ENCODE peak calls at places on chromosomes 7 and 10, in four cellular contexts. One of them, this sample, is unnamed.
A peak's percentile ranks its signal among the peaks of the same experiment; 100 is the strongest.

GRCh38 chr7:26948617-26949118 is 84.3 kb upstream of the SKAP2 start:
- DNase-seq in MG63: no peak
- DNase-seq in naive thymus-derived CD8-positive, alpha-beta T cell: no peak
- DNase-seq in AG04450: no peak
- DNase-seq in this sample: no peak

GRCh38 chr7:8295638-8296361 is 33.8 kb upstream of the ICA1 start:
- DNase-seq in MG63: no peak
- DNase-seq in naive thymus-derived CD8-positive, alpha-beta T cell: peak; percentile 57
- DNase-seq in AG04450: peak; percentile 33
- DNase-seq in this sample: no peak

GRCh38 chr7:103447073-103447960 is 1.3 kb upstream of the SLC26A5 start:
- DNase-seq in MG63: peak; percentile 48
- DNase-seq in naive thymus-derived CD8-positive, alpha-beta T cell: peak; percentile 13
- DNase-seq in AG04450: peak; percentile 0
- DNase-seq in this sample: peak; percentile 4

GRCh38 chr10:60303778-60304177 is 85.9 kb downstream of the ANK3 start:
- DNase-seq in MG63: no peak
- DNase-seq in naive thymus-derived CD8-positive, alpha-beta T cell: no peak
- DNase-seq in AG04450: no peak
- DNase-seq in this sample: no peak

GRCh38 chr10:71590786-71591350 is 128.7 kb downstream of the C10orf105 start:
- DNase-seq in MG63: no peak
- DNase-seq in naive thymus-derived CD8-positive, alpha-beta T cell: no peak
- DNase-seq in AG04450: no peak
- DNase-seq in this sample: no peak

GRCh38 chr7:41916450-41916927 is 213.6 kb upstream of the INHBA start:
- DNase-seq in MG63: peak; percentile 62
- DNase-seq in naive thymus-derived CD8-positive, alpha-beta T cell: no peak
- DNase-seq in AG04450: peak; percentile 93
- DNase-seq in this sample: no peak

GRCh38 chr7:55127622-55128081 is 108.8 kb downstream of the EGFR start:
- DNase-seq in MG63: no peak
- DNase-seq in naive thymus-derived CD8-positive, alpha-beta T cell: no peak
- DNase-seq in AG04450: peak; percentile 54
- DNase-seq in this sample: no peak

GRCh38 chr10:93352638-93353383 is 129.3 kb downstream of the MYOF start:
- DNase-seq in MG63: no peak
- DNase-seq in naive thymus-derived CD8-positive, alpha-beta T cell: peak; percentile 49
- DNase-seq in AG04450: no peak
- DNase-seq in this sample: no peak

GRCh38 chr10:17206210-17206709 is 4.8 kb upstream of the TRDMT1 start:
- DNase-seq in MG63: peak; percentile 66
- DNase-seq in naive thymus-derived CD8-positive, alpha-beta T cell: peak; percentile 80
- DNase-seq in AG04450: no peak
- DNase-seq in this sample: no peak

GRCh38 chr7:130353196-130353595 is 8.6 kb downstream of the CPA5 start:
- DNase-seq in MG63: no peak
- DNase-seq in naive thymus-derived CD8-positive, alpha-beta T cell: no peak
- DNase-seq in AG04450: no peak
- DNase-seq in this sample: no peak

GRCh38 chr7:154907651-154908620 is 95.0 kb downstream of the PAXIP1 start:
- DNase-seq in MG63: no peak
- DNase-seq in naive thymus-derived CD8-positive, alpha-beta T cell: no peak
- DNase-seq in AG04450: no peak
- DNase-seq in this sample: no peak

GRCh38 chr7:129784437-129784782 is 168.3 kb downstream of the UBE2H start:
- DNase-seq in MG63: no peak
- DNase-seq in naive thymus-derived CD8-positive, alpha-beta T cell: no peak
- DNase-seq in AG04450: no peak
- DNase-seq in this sample: no peak

GRCh38 chr7:123770378-123770777 is 21.6 kb upstream of the WASL start:
- DNase-seq in MG63: peak; percentile 6
- DNase-seq in naive thymus-derived CD8-positive, alpha-beta T cell: no peak
- DNase-seq in AG04450: no peak
- DNase-seq in this sample: no peak

GRCh38 chr10:6864142-6864541 is 284.1 kb upstream of the PRKCQ start:
- DNase-seq in MG63: no peak
- DNase-seq in naive thymus-derived CD8-positive, alpha-beta T cell: no peak
- DNase-seq in AG04450: no peak
- DNase-seq in this sample: no peak

GRCh38 chr7:111198255-111198654 is 107.3 kb downstream of the LRRN3 start:
- DNase-seq in MG63: peak; percentile 25
- DNase-seq in naive thymus-derived CD8-positive, alpha-beta T cell: no peak
- DNase-seq in AG04450: peak; percentile 93
- DNase-seq in this sample: no peak

GRCh38 chr10:2137549-2138174 is 400.3 kb upstream of the ADARB2 start:
- DNase-seq in MG63: peak; percentile 8
- DNase-seq in naive thymus-derived CD8-positive, alpha-beta T cell: no peak
- DNase-seq in AG04450: no peak
- DNase-seq in this sample: no peak

GRCh38 chr7:145978769-145979168 is 137.8 kb upstream of the CNTNAP2 start:
- DNase-seq in MG63: no peak
- DNase-seq in naive thymus-derived CD8-positive, alpha-beta T cell: no peak
- DNase-seq in AG04450: no peak
- DNase-seq in this sample: no peak

GRCh38 chr7:149741629-149742028 is 31.8 kb downstream of the ZNF467 start:
- DNase-seq in MG63: peak; percentile 16
- DNase-seq in naive thymus-derived CD8-positive, alpha-beta T cell: no peak
- DNase-seq in AG04450: no peak
- DNase-seq in this sample: peak; percentile 54

GRCh38 chr10:122847782-122848604 is 2.3 kb upstream of the CUZD1 start:
- DNase-seq in MG63: peak; percentile 19
- DNase-seq in naive thymus-derived CD8-positive, alpha-beta T cell: no peak
- DNase-seq in AG04450: no peak
- DNase-seq in this sample: no peak

GRCh38 chr7:50473531-50473930 is 23.4 kb upstream of the FIGNL1 start:
- DNase-seq in MG63: no peak
- DNase-seq in naive thymus-derived CD8-positive, alpha-beta T cell: no peak
- DNase-seq in AG04450: no peak
- DNase-seq in this sample: no peak

GRCh38 chr10:93138113-93138870 is 64.6 kb downstream of the CYP26A1 start:
- DNase-seq in MG63: peak; percentile 81
- DNase-seq in naive thymus-derived CD8-positive, alpha-beta T cell: no peak
- DNase-seq in AG04450: no peak
- DNase-seq in this sample: no peak

GRCh38 chr10:124939290-124939689 is 2.6 kb upstream of the ZRANB1 start:
- DNase-seq in MG63: no peak
- DNase-seq in naive thymus-derived CD8-positive, alpha-beta T cell: no peak
- DNase-seq in AG04450: no peak
- DNase-seq in this sample: no peak

GRCh38 chr7:44964831-44965440 is 13.9 kb downstream of the MYO1G start:
- DNase-seq in MG63: no peak
- DNase-seq in naive thymus-derived CD8-positive, alpha-beta T cell: no peak
- DNase-seq in AG04450: no peak
- DNase-seq in this sample: no peak

GRCh38 chr10:49426490-49427360 is 30.8 kb upstream of the DRGX start:
- DNase-seq in MG63: no peak
- DNase-seq in naive thymus-derived CD8-positive, alpha-beta T cell: no peak
- DNase-seq in AG04450: no peak
- DNase-seq in this sample: no peak

GRCh38 chr7:221996-222715 is 29.8 kb downstream of the FAM20C start:
- DNase-seq in MG63: no peak
- DNase-seq in naive thymus-derived CD8-positive, alpha-beta T cell: no peak
- DNase-seq in AG04450: no peak
- DNase-seq in this sample: no peak

GRCh38 chr7:2314209-2314955 is at the start of gene SNX8:
- DNase-seq in MG63: peak; percentile 78
- DNase-seq in naive thymus-derived CD8-positive, alpha-beta T cell: peak; percentile 93
- DNase-seq in AG04450: peak; percentile 57
- DNase-seq in this sample: peak; percentile 33

GRCh38 chr7:92765725-92766124 is 70.6 kb downstream of the CDK6 start:
- DNase-seq in MG63: peak; percentile 58
- DNase-seq in naive thymus-derived CD8-positive, alpha-beta T cell: no peak
- DNase-seq in AG04450: no peak
- DNase-seq in this sample: no peak

GRCh38 chr10:58781873-58782488 is 269.3 kb downstream of the BICC1 start:
- DNase-seq in MG63: no peak
- DNase-seq in naive thymus-derived CD8-positive, alpha-beta T cell: peak; percentile 12
- DNase-seq in AG04450: no peak
- DNase-seq in this sample: no peak

GRCh38 chr10:48494073-48494472 is 110.8 kb downstream of the ARHGAP22 start:
- DNase-seq in MG63: no peak
- DNase-seq in naive thymus-derived CD8-positive, alpha-beta T cell: no peak
- DNase-seq in AG04450: no peak
- DNase-seq in this sample: no peak

GRCh38 chr10:117222552-117223412 is 18.1 kb upstream of the SLC18A2 start:
- DNase-seq in MG63: no peak
- DNase-seq in naive thymus-derived CD8-positive, alpha-beta T cell: no peak
- DNase-seq in AG04450: no peak
- DNase-seq in this sample: no peak